ENCODE peak calls at places on chromosomes 7 and 10, in six cellular contexts. One of them, this sample, is unnamed.

GRCh38 chr7:128270799-128271411 is 29.8 kb downstream of the LEP start:
- DNase-seq in COR-L47: no peak
- DNase-seq in KBM-7: no peak
- DNase-seq in stimulated activated CD4-positive, alpha-beta T cell treated with anti-CD3 and anti-CD28 coated beads, Interleukin-15, amount 100 ng/mL, for 1 hour: no peak
- DNase-seq in activated gamma-delta T cell treated with Interleukin-2 at 50 U/mL for 16 hours: no peak
- DNase-seq in AG09319: no peak
- DNase-seq in this sample: no peak

GRCh38 chr7:70693300-70693689 is 438.6 kb upstream of the GALNT17 start:
- DNase-seq in stimulated activated CD4-positive, alpha-beta T cell treated with anti-CD3 and anti-CD28 coated beads, Interleukin-15, amount 100 ng/mL, for 1 hour: no peak
- DNase-seq in COR-L47: no peak
- DNase-seq in KBM-7: no peak
- DNase-seq in activated gamma-delta T cell treated with Interleukin-2 at 50 U/mL for 16 hours: no peak
- DNase-seq in AG09319: no peak
- DNase-seq in this sample: no peak

GRCh38 chr10:48480397-48481374 is 124.2 kb downstream of the ARHGAP22 start:
- DNase-seq in activated gamma-delta T cell treated with Interleukin-2 at 50 U/mL for 16 hours: no peak
- DNase-seq in COR-L47: no peak
- DNase-seq in KBM-7: no peak
- DNase-seq in stimulated activated CD4-positive, alpha-beta T cell treated with anti-CD3 and anti-CD28 coated beads, Interleukin-15, amount 100 ng/mL, for 1 hour: no peak
- DNase-seq in AG09319: no peak
- DNase-seq in this sample: no peak

GRCh38 chr7:140390034-140390433 is 8.3 kb downstream of the SLC37A3 start:
- DNase-seq in COR-L47: no peak
- DNase-seq in stimulated activated CD4-positive, alpha-beta T cell treated with anti-CD3 and anti-CD28 coated beads, Interleukin-15, amount 100 ng/mL, for 1 hour: no peak
- DNase-seq in AG09319: no peak
- DNase-seq in KBM-7: no peak
- DNase-seq in activated gamma-delta T cell treated with Interleukin-2 at 50 U/mL for 16 hours: no peak
- DNase-seq in this sample: no peak

GRCh38 chr7:132757778-132758177 is 181.5 kb upstream of the PLXNA4 start:
- DNase-seq in KBM-7: no peak
- DNase-seq in activated gamma-delta T cell treated with Interleukin-2 at 50 U/mL for 16 hours: no peak
- DNase-seq in AG09319: no peak
- DNase-seq in stimulated activated CD4-positive, alpha-beta T cell treated with anti-CD3 and anti-CD28 coated beads, Interleukin-15, amount 100 ng/mL, for 1 hour: no peak
- DNase-seq in COR-L47: no peak
- DNase-seq in this sample: no peak

GRCh38 chr7:102061981-102062390 is 224.7 kb upstream of the SH2B2 start:
- DNase-seq in KBM-7: peak; percentile 89
- DNase-seq in activated gamma-delta T cell treated with Interleukin-2 at 50 U/mL for 16 hours: no peak
- DNase-seq in stimulated activated CD4-positive, alpha-beta T cell treated with anti-CD3 and anti-CD28 coated beads, Interleukin-15, amount 100 ng/mL, for 1 hour: no peak
- DNase-seq in COR-L47: no peak
- DNase-seq in AG09319: no peak
- DNase-seq in this sample: no peak

GRCh38 chr10:85420501-85421191 is 945.9 kb downstream of the GRID1 start:
- DNase-seq in KBM-7: no peak
- DNase-seq in stimulated activated CD4-positive, alpha-beta T cell treated with anti-CD3 and anti-CD28 coated beads, Interleukin-15, amount 100 ng/mL, for 1 hour: no peak
- DNase-seq in AG09319: no peak
- DNase-seq in COR-L47: no peak
- DNase-seq in activated gamma-delta T cell treated with Interleukin-2 at 50 U/mL for 16 hours: no peak
- DNase-seq in this sample: no peak

GRCh38 chr7:101605611-101606010 is 23.5 kb downstream of the MYL10 start:
- DNase-seq in activated gamma-delta T cell treated with Interleukin-2 at 50 U/mL for 16 hours: no peak
- DNase-seq in stimulated activated CD4-positive, alpha-beta T cell treated with anti-CD3 and anti-CD28 coated beads, Interleukin-15, amount 100 ng/mL, for 1 hour: no peak
- DNase-seq in AG09319: no peak
- DNase-seq in COR-L47: no peak
- DNase-seq in KBM-7: no peak
- DNase-seq in this sample: no peak

GRCh38 chr7:24718977-24719491 is 38.2 kb downstream of the GSDME start:
- DNase-seq in stimulated activated CD4-positive, alpha-beta T cell treated with anti-CD3 and anti-CD28 coated beads, Interleukin-15, amount 100 ng/mL, for 1 hour: no peak
- DNase-seq in KBM-7: no peak
- DNase-seq in activated gamma-delta T cell treated with Interleukin-2 at 50 U/mL for 16 hours: no peak
- DNase-seq in AG09319: no peak
- DNase-seq in COR-L47: peak; percentile 27
- DNase-seq in this sample: no peak

GRCh38 chr7:73652541-73652949 is 15.1 kb upstream of the VPS37D start:
- DNase-seq in activated gamma-delta T cell treated with Interleukin-2 at 50 U/mL for 16 hours: no peak
- DNase-seq in KBM-7: no peak
- DNase-seq in COR-L47: no peak
- DNase-seq in stimulated activated CD4-positive, alpha-beta T cell treated with anti-CD3 and anti-CD28 coated beads, Interleukin-15, amount 100 ng/mL, for 1 hour: no peak
- DNase-seq in AG09319: no peak
- DNase-seq in this sample: no peak

GRCh38 chr10:131626274-131626673 is 274.5 kb upstream of the PPP2R2D start:
- DNase-seq in COR-L47: no peak
- DNase-seq in stimulated activated CD4-positive, alpha-beta T cell treated with anti-CD3 and anti-CD28 coated beads, Interleukin-15, amount 100 ng/mL, for 1 hour: no peak
- DNase-seq in AG09319: no peak
- DNase-seq in KBM-7: no peak
- DNase-seq in activated gamma-delta T cell treated with Interleukin-2 at 50 U/mL for 16 hours: no peak
- DNase-seq in this sample: no peak

GRCh38 chr10:127278001-127278400 is 81.6 kb upstream of the INSYN2A start:
- DNase-seq in COR-L47: no peak
- DNase-seq in stimulated activated CD4-positive, alpha-beta T cell treated with anti-CD3 and anti-CD28 coated beads, Interleukin-15, amount 100 ng/mL, for 1 hour: no peak
- DNase-seq in activated gamma-delta T cell treated with Interleukin-2 at 50 U/mL for 16 hours: no peak
- DNase-seq in KBM-7: no peak
- DNase-seq in AG09319: no peak
- DNase-seq in this sample: no peak

GRCh38 chr7:151742713-151743480 is 134.0 kb downstream of the PRKAG2 start:
- DNase-seq in KBM-7: no peak
- DNase-seq in COR-L47: no peak
- DNase-seq in AG09319: no peak
- DNase-seq in activated gamma-delta T cell treated with Interleukin-2 at 50 U/mL for 16 hours: no peak
- DNase-seq in stimulated activated CD4-positive, alpha-beta T cell treated with anti-CD3 and anti-CD28 coated beads, Interleukin-15, amount 100 ng/mL, for 1 hour: no peak
- DNase-seq in this sample: no peak

GRCh38 chr10:113572520-113573290 is 19.9 kb downstream of the HABP2 start:
- DNase-seq in stimulated activated CD4-positive, alpha-beta T cell treated with anti-CD3 and anti-CD28 coated beads, Interleukin-15, amount 100 ng/mL, for 1 hour: no peak
- DNase-seq in AG09319: no peak
- DNase-seq in activated gamma-delta T cell treated with Interleukin-2 at 50 U/mL for 16 hours: no peak
- DNase-seq in COR-L47: no peak
- DNase-seq in KBM-7: no peak
- DNase-seq in this sample: no peak

GRCh38 chr7:114922151-114922651 is 307 bp downstream of the MDFIC start:
- DNase-seq in stimulated activated CD4-positive, alpha-beta T cell treated with anti-CD3 and anti-CD28 coated beads, Interleukin-15, amount 100 ng/mL, for 1 hour: peak; percentile 26
- DNase-seq in KBM-7: peak; percentile 70
- DNase-seq in AG09319: no peak
- DNase-seq in activated gamma-delta T cell treated with Interleukin-2 at 50 U/mL for 16 hours: peak; percentile 45
- DNase-seq in COR-L47: peak; percentile 14
- DNase-seq in this sample: peak; percentile 18

GRCh38 chr10:79070091-79070610 is 1.4 kb downstream of the ZMIZ1 start:
- DNase-seq in COR-L47: no peak
- DNase-seq in stimulated activated CD4-positive, alpha-beta T cell treated with anti-CD3 and anti-CD28 coated beads, Interleukin-15, amount 100 ng/mL, for 1 hour: no peak
- DNase-seq in KBM-7: no peak
- DNase-seq in AG09319: no peak
- DNase-seq in activated gamma-delta T cell treated with Interleukin-2 at 50 U/mL for 16 hours: no peak
- DNase-seq in this sample: no peak

GRCh38 chr10:105102977-105103376 is 461.9 kb downstream of the SORCS3 start:
- DNase-seq in AG09319: no peak
- DNase-seq in activated gamma-delta T cell treated with Interleukin-2 at 50 U/mL for 16 hours: no peak
- DNase-seq in KBM-7: no peak
- DNase-seq in stimulated activated CD4-positive, alpha-beta T cell treated with anti-CD3 and anti-CD28 coated beads, Interleukin-15, amount 100 ng/mL, for 1 hour: no peak
- DNase-seq in COR-L47: no peak
- DNase-seq in this sample: no peak

This sample was measured in NCI-H2171.